ENCODE peak calls at places on chromosome 5, in four cellular contexts. I is cardiac fibroblast, O is heart left ventricle, Q is NCI-H82. A is an unnamed sample.

GRCh38 chr5:132394681-132395259 is 25.3 kb downstream of the SLC22A5 start:
- DNase-seq in I (no peak), O (no peak), Q (no peak), A (no peak)

GRCh38 chr5:10859393-10860195 is 98.6 kb upstream of the DAP start:
- DNase-seq in I (no peak), O (no peak), Q (no peak), A (no peak)

GRCh38 chr5:1315018-1315708 is 20.3 kb upstream of the TERT start:
- DNase-seq in I (no peak), O (no peak), Q (no peak), A (no peak)

GRCh38 chr5:126965061-126965475 is 65.3 kb downstream of the MARCHF3 start:
- DNase-seq in I (peak; percentile 90), O (no peak), Q (no peak), A (no peak)

GRCh38 chr5:74767579-74767913 is 497 bp downstream of the NSA2 start:
- DNase-seq in I (peak; percentile 61), O (no peak), Q (peak; percentile 45), A (no peak)

GRCh38 chr5:124570285-124571035 is 176.0 kb downstream of the ZNF608 start:
- DNase-seq in I (peak; percentile 8), O (no peak), Q (peak; percentile 45), A (peak; percentile 40)

GRCh38 chr5:98769006-98769255 is 4.5 kb upstream of the RGMB start:
- DNase-seq in I (no peak), O (peak; percentile 71), Q (peak; percentile 71), A (no peak)

GRCh38 chr5:35404701-35405100 is 174.4 kb upstream of the PRLR start:
- DNase-seq in I (no peak), O (no peak), Q (no peak), A (no peak)

GRCh38 chr5:13629218-13629617 is 315.3 kb downstream of the DNAH5 start:
- DNase-seq in I (no peak), O (no peak), Q (no peak), A (no peak)

GRCh38 chr5:14143843-14144585 is 872 bp downstream of the TRIO start:
- DNase-seq in I (peak; percentile 57), O (peak; percentile 82), Q (peak; percentile 39), A (no peak)

GRCh38 chr5:126516133-126516532 is 78.9 kb downstream of the ALDH7A1 start:
- DNase-seq in I (no peak), O (no peak), Q (peak; percentile 82), A (peak; percentile 88)

GRCh38 chr5:146001544-146002185 is 65.3 kb downstream of the SH3RF2 start:
- DNase-seq in I (no peak), O (no peak), Q (no peak), A (no peak)

GRCh38 chr5:34914671-34915138 is 599 bp downstream of the RAD1 start:
- DNase-seq in I (peak; percentile 26), O (no peak), Q (peak; percentile 27), A (peak; percentile 43)

GRCh38 chr5:44927335-44927734 is 118.6 kb downstream of the MRPS30 start:
- DNase-seq in I (no peak), O (no peak), Q (no peak), A (no peak)

GRCh38 chr5:80399553-80400239 is 8.2 kb upstream of the ZFYVE16 start:
- DNase-seq in I (peak; percentile 57), O (no peak), Q (no peak), A (no peak)

GRCh38 chr5:157431544-157432200 is 28.3 kb upstream of the NIPAL4 start:
- DNase-seq in I (peak; percentile 73), O (no peak), Q (peak; percentile 69), A (peak; percentile 55)

GRCh38 chr5:149799119-149799623 is 69.1 kb downstream of the PPARGC1B start:
- DNase-seq in I (peak; percentile 78), O (no peak), Q (no peak), A (no peak)

GRCh38 chr5:144582046-144582445 is 411.4 kb downstream of the KCTD16 start:
- DNase-seq in I (no peak), O (no peak), Q (no peak), A (no peak)

GRCh38 chr5:132229236-132229635 is 1.6 kb upstream of the P4HA2 start:
- DNase-seq in I (no peak), O (no peak), Q (no peak), A (no peak)

GRCh38 chr5:76125888-76126287 is 42.7 kb downstream of the SV2C start:
- DNase-seq in I (no peak), O (no peak), Q (no peak), A (no peak)

GRCh38 chr5:39446231-39446630 is 21.5 kb upstream of the DAB2 start:
- DNase-seq in I (no peak), O (no peak), Q (no peak), A (no peak)

GRCh38 chr5:133749331-133749985 is 137.1 kb upstream of the FSTL4 start:
- DNase-seq in I (no peak), O (no peak), Q (peak; percentile 68), A (peak; percentile 55)

GRCh38 chr5:110441035-110441434 is 285.4 kb downstream of the TMEM232 start:
- DNase-seq in I (peak; percentile 40), O (no peak), Q (peak; percentile 72), A (peak; percentile 55)

GRCh38 chr5:140108093-140109049 is 5.5 kb upstream of the PURA start:
- DNase-seq in I (no peak), O (peak; percentile 54), Q (peak; percentile 68), A (peak; percentile 33)

GRCh38 chr5:68423154-68423811 is 207.7 kb downstream of the PIK3R1 start:
- DNase-seq in I (no peak), O (no peak), Q (no peak), A (no peak)

GRCh38 chr5:150598821-150599273 is 41.6 kb upstream of the SYNPO start:
- DNase-seq in I (no peak), O (peak; percentile 43), Q (no peak), A (no peak)

GRCh38 chr5:134477462-134478245 is 47.8 kb upstream of the JADE2 start:
- DNase-seq in I (peak; percentile 29), O (no peak), Q (no peak), A (no peak)

GRCh38 chr5:56530031-56530430 is 285.3 kb upstream of the MAP3K1 start:
- DNase-seq in I (no peak), O (no peak), Q (no peak), A (no peak)